ENCODE peak calls at places on chromosomes 3 and 15, in five cellular contexts. Z, P, E, V and G are unnamed samples.

GRCh38 chr3:65170357-65171090 is 482.7 kb upstream of the ADAMTS9 start:
- DNase-seq in Z (peak; percentile 87), P (peak; percentile 84), E (peak; percentile 86), V (peak; percentile 94), G (peak; percentile 80)

GRCh38 chr3:123582315-123582714 is 2.5 kb downstream of the HACD2 start:
- DNase-seq in Z (no peak), P (no peak), E (no peak), V (no peak), G (no peak)

GRCh38 chr3:179544981-179545645 is 17.6 kb upstream of the ACTL6A start:
- DNase-seq in Z (peak; percentile 68), P (no peak), E (no peak), V (peak; percentile 36), G (peak; percentile 56)

GRCh38 chr3:72200332-72200731 is 415.4 kb upstream of the PROK2 start:
- DNase-seq in Z (no peak), P (no peak), E (no peak), V (no peak), G (no peak)

GRCh38 chr3:164524201-164524600 is 554.1 kb downstream of the SI start:
- DNase-seq in Z (no peak), P (no peak), E (no peak), V (no peak), G (no peak)

GRCh38 chr15:85762756-85763127 is 32.0 kb downstream of the KLHL25 start:
- DNase-seq in Z (no peak), P (no peak), E (peak; percentile 77), V (no peak), G (no peak)

GRCh38 chr15:85785887-85786777 is 8.6 kb downstream of the KLHL25 start:
- DNase-seq in Z (peak; percentile 35), P (peak; percentile 57), E (peak; percentile 72), V (peak; percentile 33), G (peak; percentile 58)

GRCh38 chr3:151156618-151157216 is 46.3 kb downstream of the GPR171 start:
- DNase-seq in Z (peak; percentile 66), P (no peak), E (no peak), V (peak; percentile 43), G (peak; percentile 81)

GRCh38 chr3:188624384-188624783 is 470.4 kb downstream of the LPP start:
- DNase-seq in Z (peak; percentile 65), P (no peak), E (no peak), V (no peak), G (peak; percentile 58)

GRCh38 chr15:78016860-78017259 is 60.7 kb downstream of the TBC1D2B start:
- DNase-seq in Z (no peak), P (no peak), E (no peak), V (no peak), G (no peak)

GRCh38 chr3:4996223-4996765 is 17.1 kb downstream of the BHLHE40 start:
- DNase-seq in Z (no peak), P (no peak), E (no peak), V (no peak), G (no peak)

GRCh38 chr3:111299070-111299672 is 227.6 kb downstream of the NECTIN3 start:
- DNase-seq in Z (peak; percentile 25), P (no peak), E (no peak), V (peak; percentile 27), G (peak; percentile 56)

GRCh38 chr3:47096955-47097354 is 67.0 kb downstream of the SETD2 start:
- DNase-seq in Z (peak; percentile 62), P (no peak), E (no peak), V (peak; percentile 55), G (peak; percentile 79)

GRCh38 chr3:43873723-43874122 is 183.0 kb downstream of the ABHD5 start:
- DNase-seq in Z (no peak), P (no peak), E (no peak), V (no peak), G (no peak)

GRCh38 chr3:149363053-149363452 is 14.4 kb downstream of the TM4SF1 start:
- DNase-seq in Z (no peak), P (no peak), E (no peak), V (no peak), G (no peak)

GRCh38 chr3:4674216-4674615 is 181.1 kb downstream of the ITPR1 start:
- DNase-seq in Z (peak; percentile 75), P (no peak), E (no peak), V (no peak), G (peak; percentile 83)

GRCh38 chr3:19668163-19668562 is 265.9 kb downstream of the EFHB start:
- DNase-seq in Z (no peak), P (no peak), E (no peak), V (no peak), G (no peak)

GRCh38 chr3:50242778-50243551 is 7.0 kb downstream of the GNAI2 start:
- DNase-seq in Z (peak; percentile 59), P (peak; percentile 62), E (peak; percentile 86), V (peak; percentile 79), G (peak; percentile 86)

GRCh38 chr3:56210201-56210774 is 258.0 kb downstream of the ERC2 start:
- DNase-seq in Z (no peak), P (no peak), E (no peak), V (no peak), G (no peak)

GRCh38 chr3:50340404-50341329 is at the start of gene RASSF1:
- DNase-seq in Z (peak; percentile 57), P (peak; percentile 78), E (peak; percentile 86), V (no peak), G (peak; percentile 65)

GRCh38 chr15:101058735-101059134 is 139.6 kb downstream of the LRRK1 start:
- DNase-seq in Z (no peak), P (no peak), E (no peak), V (no peak), G (no peak)

DNA sequence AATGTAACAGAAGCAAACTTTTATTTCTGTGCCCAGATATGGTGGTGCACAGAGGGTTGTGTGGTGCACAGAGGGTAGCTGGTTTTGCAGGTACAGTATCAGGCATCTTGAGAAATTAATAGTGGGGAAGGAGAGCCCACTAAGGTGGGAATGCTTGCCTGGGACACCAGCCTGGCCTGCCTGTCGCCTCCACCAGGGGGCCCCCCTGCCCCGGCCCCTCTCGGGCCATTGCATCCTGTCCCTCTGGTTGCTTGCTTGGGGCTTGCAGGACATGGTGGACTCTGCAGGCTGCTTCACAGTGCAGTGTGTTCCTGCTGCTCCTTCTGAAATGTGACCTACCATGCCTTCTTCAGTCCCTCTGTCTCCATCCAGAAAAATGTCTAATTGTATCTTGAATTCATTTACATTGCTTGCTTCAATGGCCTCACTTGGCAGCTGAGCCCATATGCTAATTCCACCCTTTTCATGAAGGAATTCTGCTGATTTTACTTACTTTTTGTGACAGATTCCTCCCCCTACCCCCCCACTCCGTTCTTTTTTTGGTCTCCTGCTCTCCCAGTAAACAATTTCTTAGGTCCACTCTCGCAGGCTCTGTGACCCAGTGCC is 73.6 kb downstream of the EEFSEC start:
- DNase-seq in Z (peak; percentile 33), P (peak; percentile 28), E (no peak), V (peak; percentile 15), G (peak; percentile 46)
- TF ChIP-seq CTCF in Z (peak; percentile 85), P (peak; percentile 63), E (peak; percentile 60), V (peak; percentile 98), G (peak; percentile 85)

GRCh38 chr15:82045892-82046667 is at the start of gene MEX3B:
- DNase-seq in Z (peak; percentile 95), P (peak; percentile 97), E (peak; percentile 99), V (peak; percentile 98), G (peak; percentile 99)

GRCh38 chr15:82048809-82049208 is 3.0 kb upstream of the MEX3B start:
- DNase-seq in Z (no peak), P (no peak), E (no peak), V (no peak), G (no peak)

GRCh38 chr15:82046668-82047492 is 1.1 kb upstream of the MEX3B start:
- DNase-seq in Z (peak; percentile 77), P (peak; percentile 94), E (peak; percentile 94), V (peak; percentile 84), G (peak; percentile 91)

GRCh38 chr15:82045179-82045891 is 483 bp downstream of the MEX3B start:
- DNase-seq in Z (peak; percentile 33), P (peak; percentile 42), E (peak; percentile 58), V (peak; percentile 41), G (peak; percentile 56)

GRCh38 chr15:82047493-82048446 is 2.0 kb upstream of the MEX3B start:
- DNase-seq in Z (peak; percentile 11), P (no peak), E (no peak), V (no peak), G (peak; percentile 35)
- TF ChIP-seq CTCF in Z (no peak), P (no peak), E (no peak), V (no peak), G (no peak)

GRCh38 chr3:7074217-7074616 is 213.3 kb downstream of the GRM7 start:
- DNase-seq in Z (no peak), P (no peak), E (no peak), V (no peak), G (no peak)
- TF ChIP-seq CTCF in Z (no peak), P (no peak), E (no peak), V (no peak), G (no peak)

DNA sequence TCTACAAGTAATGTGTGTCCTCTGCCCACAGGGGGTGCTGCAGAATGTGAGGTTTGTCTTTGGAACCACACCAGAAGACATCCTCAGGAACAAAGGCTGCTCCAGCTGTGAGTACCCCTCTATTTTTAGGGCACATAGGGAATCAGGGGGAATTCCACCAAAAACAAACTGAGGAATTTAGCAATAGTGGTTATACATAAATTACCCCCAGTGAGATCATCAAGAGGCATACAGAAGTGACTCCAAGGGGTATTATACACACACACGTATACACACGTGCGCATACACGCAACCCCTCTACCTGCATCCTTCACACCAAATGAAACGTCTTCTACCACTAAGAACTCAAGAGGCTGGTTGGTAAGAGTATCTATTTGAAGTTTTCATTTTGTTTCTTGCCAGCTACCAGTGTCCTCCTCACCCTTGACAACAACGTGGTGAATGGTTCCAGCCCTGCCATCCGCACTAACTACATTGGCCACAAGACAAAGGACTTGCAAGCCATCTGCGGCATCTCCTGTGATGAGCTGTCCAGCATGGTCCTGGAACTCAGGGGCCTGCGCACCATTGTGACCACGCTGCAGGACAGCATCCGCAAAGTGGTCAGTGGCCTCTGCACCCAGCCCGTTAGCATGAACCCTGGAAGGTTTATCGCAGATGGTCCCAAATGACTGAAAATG is 2.8 kb downstream of the THBS1 start:
- DNase-seq in Z (peak; percentile 65), P (no peak), E (no peak), V (no peak), G (peak; percentile 71)
- TF ChIP-seq CTCF in Z (peak; percentile 50), P (no peak), E (no peak), V (peak; percentile 60), G (peak; percentile 63)

DNA sequence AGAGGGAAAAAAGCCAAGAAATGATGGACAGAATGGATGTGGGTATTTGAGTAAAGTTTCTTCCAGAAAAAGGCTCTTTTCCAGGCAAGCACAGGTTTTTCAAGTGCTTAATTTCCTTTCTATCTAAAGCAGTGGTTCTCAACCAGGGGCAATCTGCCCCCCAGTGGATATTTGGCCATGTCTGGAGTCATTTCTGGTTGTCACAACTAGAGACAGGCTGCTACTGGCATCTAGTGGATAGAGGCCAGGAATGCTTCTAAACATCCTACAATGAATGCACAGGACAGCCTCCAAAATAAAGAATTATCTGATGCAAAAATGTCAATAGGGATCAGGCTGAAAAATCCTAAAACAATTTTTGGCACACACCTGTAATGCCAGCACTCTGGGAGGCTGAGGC is 23.9 kb downstream of the SEC22C start:
- DNase-seq in Z (no peak), P (no peak), E (no peak), V (no peak), G (no peak)
- TF ChIP-seq CTCF in Z (no peak), P (no peak), E (peak; percentile 13), V (peak; percentile 22), G (peak; percentile 11)